ENCODE peak calls at places on chromosomes 12 and 14, in five cellular contexts. C is H9, G is mesenchymal stem cell, Q is H1, U is trophoblast cell. A is an unnamed sample.

GRCh38 chr14:25953532-25954144 is 644.2 kb downstream of the NOVA1 start:
- DNase-seq in C (no peak), G (peak), Q (no peak), U (no peak), A (no peak)

GRCh38 chr14:49861581-49861922 is 9.0 kb upstream of the NEMF start:
- DNase-seq in C (peak), G (peak), Q (no peak), U (peak), A (peak)

GRCh38 chr12:123034865-123035264 is 54.4 kb downstream of the ARL6IP4 start:
- DNase-seq in C (no peak), G (peak), Q (no peak), U (no peak), A (no peak)

GRCh38 chr12:94832105-94832504 is 171.4 kb downstream of the NDUFA12 start:
- DNase-seq in C (no peak), G (no peak), Q (no peak), U (no peak), A (no peak)

GRCh38 chr14:103108749-103109207 is 14.3 kb downstream of the EXOC3L4 start:
- DNase-seq in C (peak), G (peak), Q (no peak), U (peak), A (no peak)

GRCh38 chr12:69874606-69875005 is 49.6 kb downstream of the MYRFL start:
- DNase-seq in C (no peak), G (no peak), Q (no peak), U (no peak), A (no peak)

GRCh38 chr14:36208690-36209278 is 32.3 kb upstream of the PTCSC3 start:
- DNase-seq in C (no peak), G (no peak), Q (no peak), U (no peak), A (no peak)

GRCh38 chr12:94679554-94679953 is 29.2 kb upstream of the TMCC3 start:
- DNase-seq in C (peak), G (no peak), Q (no peak), U (no peak), A (no peak)

GRCh38 chr14:95352481-95352880 is 32.8 kb upstream of the CLMN start:
- DNase-seq in C (no peak), G (no peak), Q (no peak), U (peak), A (no peak)

GRCh38 chr12:54734196-54734950 is 86.2 kb upstream of the DCD start:
- DNase-seq in C (no peak), G (no peak), Q (no peak), U (no peak), A (no peak)
- H2BK12ac ChIP-seq in C (no peak), G (no peak), Q (no peak), U (no peak), A (no peak)

GRCh38 chr12:20453756-20454310 is 85.5 kb downstream of the PDE3A start:
- DNase-seq in C (no peak), G (no peak), Q (no peak), U (no peak), A (no peak)
- H2BK12ac ChIP-seq in C (no peak), G (no peak), Q (no peak), U (no peak), A (no peak)

DNA sequence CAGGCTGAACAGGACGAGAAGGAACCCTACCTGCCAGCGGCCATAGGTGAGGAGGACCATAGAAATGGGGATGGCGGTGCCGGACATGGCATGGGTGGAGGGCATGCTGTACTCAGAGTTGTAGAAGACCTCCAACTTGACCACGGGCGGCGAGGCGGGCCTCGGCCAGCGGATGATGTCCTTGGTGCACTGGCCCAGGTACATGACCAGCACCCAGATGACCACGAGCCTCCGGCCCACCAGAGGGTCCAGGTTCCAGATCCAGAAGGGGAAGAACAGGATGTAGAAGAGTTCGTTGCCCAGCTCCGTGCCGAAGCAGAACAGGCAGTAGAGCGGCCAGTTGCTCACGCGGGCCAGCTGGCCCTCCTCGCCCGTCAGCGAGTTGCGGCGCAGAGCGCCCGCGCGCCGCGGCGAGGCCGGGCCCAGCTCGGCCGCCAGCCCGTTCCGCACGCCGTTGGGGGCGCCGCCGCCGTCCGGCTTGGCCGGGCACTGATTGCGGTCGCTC is 582 bp downstream of the SGPP1 start:
- DNase-seq in C (peak), G (peak), Q (no peak), U (peak), A (no peak)
- H2BK12ac ChIP-seq in C (no peak), G (peak), Q (peak), U (peak), A (no peak)

GRCh38 chr12:43973385-43973784 is 137.5 kb downstream of the TMEM117 start:
- DNase-seq in C (no peak), G (no peak), Q (no peak), U (no peak), A (no peak)

GRCh38 chr12:43969882-43970281 is 134.0 kb downstream of the TMEM117 start:
- DNase-seq in C (no peak), G (no peak), Q (no peak), U (peak), A (no peak)

GRCh38 chr12:43978546-43978945 is 142.7 kb downstream of the TMEM117 start:
- DNase-seq in C (no peak), G (no peak), Q (no peak), U (peak), A (no peak)

GRCh38 chr12:43976027-43976426 is 140.1 kb downstream of the TMEM117 start:
- DNase-seq in C (no peak), G (no peak), Q (no peak), U (no peak), A (no peak)

GRCh38 chr12:43973993-43974392 is 138.1 kb downstream of the TMEM117 start:
- DNase-seq in C (no peak), G (no peak), Q (no peak), U (no peak), A (no peak)
- H2BK12ac ChIP-seq in C (no peak), G (no peak), Q (no peak), U (no peak), A (no peak)